ENCODE peak calls at places on chromosomes 4 and X, in six cellular contexts. One of them, this sample, is unnamed.
A peak's percentile ranks its signal among the peaks of the same experiment; 100 is the strongest.

GRCh38 chr4:176307591-176307920 is 12.2 kb upstream of the SPCS3 start:
- DNase-seq in HepG2: no peak
- DNase-seq in H1: no peak
- DNase-seq in GM12878: no peak
- DNase-seq in K562: no peak
- DNase-seq in GM12891: no peak
- DNase-seq in this sample: no peak

GRCh38 chr4:186204103-186204559 is 12.8 kb downstream of the CYP4V2 start:
- DNase-seq in HepG2: no peak
- DNase-seq in H1: no peak
- DNase-seq in GM12878: no peak
- DNase-seq in K562: peak; percentile 73
- DNase-seq in GM12891: no peak
- DNase-seq in this sample: no peak

GRCh38 chr4:89242864-89243740 is 64.5 kb downstream of the GPRIN3 start:
- DNase-seq in HepG2: no peak
- DNase-seq in H1: no peak
- DNase-seq in GM12878: no peak
- DNase-seq in K562: no peak
- DNase-seq in GM12891: no peak
- DNase-seq in this sample: no peak

GRCh38 chrX:37906357-37906756 is 59.0 kb upstream of the DYNLT3 start:
- DNase-seq in HepG2: no peak
- DNase-seq in H1: no peak
- DNase-seq in GM12878: no peak
- DNase-seq in K562: no peak
- DNase-seq in GM12891: no peak
- DNase-seq in this sample: no peak

GRCh38 chrX:153863251-153863991 is 22.6 kb downstream of the L1CAM start:
- DNase-seq in HepG2: no peak
- DNase-seq in H1: no peak
- DNase-seq in GM12878: no peak
- DNase-seq in K562: no peak
- DNase-seq in GM12891: peak; percentile 8
- DNase-seq in this sample: peak; percentile 16

GRCh38 chr4:37976991-37977470 is 16.8 kb downstream of the PTTG2 start:
- DNase-seq in HepG2: peak; percentile 65
- DNase-seq in H1: peak; percentile 67
- DNase-seq in GM12878: no peak
- DNase-seq in K562: peak; percentile 80
- DNase-seq in GM12891: peak; percentile 75
- DNase-seq in this sample: peak; percentile 77

GRCh38 chr4:5050520-5050955 is 742 bp upstream of the STK32B start:
- DNase-seq in HepG2: peak; percentile 46
- DNase-seq in H1: peak; percentile 53
- DNase-seq in GM12878: no peak
- DNase-seq in K562: peak; percentile 71
- DNase-seq in GM12891: peak; percentile 53
- DNase-seq in this sample: peak; percentile 38

GRCh38 chr4:15718959-15719358 is 16.1 kb downstream of the BST1 start:
- DNase-seq in HepG2: peak; percentile 20
- DNase-seq in H1: no peak
- DNase-seq in GM12878: no peak
- DNase-seq in K562: no peak
- DNase-seq in GM12891: no peak
- DNase-seq in this sample: no peak

GRCh38 chr4:145044341-145044740 is 53.7 kb downstream of the ANAPC10 start:
- DNase-seq in HepG2: no peak
- DNase-seq in H1: no peak
- DNase-seq in GM12878: no peak
- DNase-seq in K562: no peak
- DNase-seq in GM12891: no peak
- DNase-seq in this sample: no peak

GRCh38 chrX:19579485-19579884 is 64.2 kb upstream of the MAP3K15 start:
- DNase-seq in HepG2: no peak
- DNase-seq in H1: no peak
- DNase-seq in GM12878: no peak
- DNase-seq in K562: peak; percentile 2
- DNase-seq in GM12891: no peak
- DNase-seq in this sample: no peak

GRCh38 chr4:65416875-65417274 is 253.4 kb downstream of the EPHA5 start:
- DNase-seq in HepG2: no peak
- DNase-seq in H1: no peak
- DNase-seq in GM12878: no peak
- DNase-seq in K562: no peak
- DNase-seq in GM12891: no peak
- DNase-seq in this sample: no peak
- TF ChIP-seq POLR2AphosphoS5 in HepG2: no peak
- TF ChIP-seq POLR2AphosphoS5 in H1: no peak
- TF ChIP-seq POLR2AphosphoS5 in GM12878: no peak
- TF ChIP-seq POLR2AphosphoS5 in K562: no peak
- TF ChIP-seq POLR2AphosphoS5 in GM12891: no peak
- TF ChIP-seq POLR2AphosphoS5 in this sample: no peak

DNA sequence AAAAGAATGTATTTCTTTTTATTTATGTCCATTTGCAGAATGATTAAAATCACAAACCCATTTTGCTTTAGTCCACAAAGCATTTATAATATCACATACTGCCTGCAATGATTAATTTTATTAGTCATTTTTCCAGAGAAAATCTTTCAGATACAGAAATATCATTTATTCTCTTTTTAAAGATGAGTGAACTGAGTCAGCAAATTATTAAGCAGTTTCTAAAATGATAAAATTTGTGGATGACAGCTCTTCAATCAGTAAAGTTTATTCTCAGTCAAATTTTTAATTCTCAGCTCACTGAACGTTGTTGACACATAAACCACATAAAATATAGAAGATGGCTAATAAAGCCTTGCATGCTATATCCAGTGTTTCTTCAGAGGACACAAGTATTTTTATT is 485.5 kb downstream of the PRR32 start:
- DNase-seq in HepG2: no peak
- DNase-seq in H1: no peak
- DNase-seq in GM12878: no peak
- DNase-seq in K562: no peak
- DNase-seq in GM12891: no peak
- DNase-seq in this sample: no peak
- TF ChIP-seq TAF1 in HepG2: no peak
- TF ChIP-seq TAF1 in H1: no peak
- TF ChIP-seq TAF1 in GM12878: no peak
- TF ChIP-seq TAF1 in K562: no peak
- TF ChIP-seq TAF1 in GM12891: no peak
- TF ChIP-seq TAF1 in this sample: no peak

GRCh38 chr4:11769425-11769824 is 340.7 kb upstream of the HS3ST1 start:
- DNase-seq in HepG2: no peak
- DNase-seq in H1: no peak
- DNase-seq in GM12878: no peak
- DNase-seq in K562: no peak
- DNase-seq in GM12891: no peak
- DNase-seq in this sample: no peak
- TF ChIP-seq POLR2A in HepG2: no peak
- TF ChIP-seq POLR2A in H1: no peak
- TF ChIP-seq POLR2A in GM12878: no peak
- TF ChIP-seq POLR2A in K562: no peak
- TF ChIP-seq POLR2A in GM12891: no peak
- TF ChIP-seq POLR2A in this sample: no peak

DNA sequence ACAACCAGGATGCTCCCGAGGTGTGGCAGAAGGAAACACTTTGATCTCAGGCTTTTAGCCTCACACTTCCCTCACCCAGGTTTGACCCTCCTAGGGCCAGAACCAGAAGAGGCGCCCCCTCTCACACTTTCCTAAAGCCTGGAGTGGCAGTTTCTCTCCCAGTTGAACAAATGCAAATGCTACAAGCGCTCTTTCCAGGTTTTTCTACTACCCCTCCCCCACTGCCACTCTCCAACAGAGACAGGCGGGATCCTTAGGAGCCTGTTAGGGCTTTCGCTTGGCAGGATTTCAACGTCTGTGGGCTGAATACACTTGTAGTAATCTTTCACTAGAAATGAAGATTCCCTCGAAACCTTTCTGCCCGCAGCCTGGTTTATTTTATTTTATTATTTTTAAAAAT is 2.4 kb downstream of the TSC22D3 start:
- DNase-seq in HepG2: no peak
- DNase-seq in H1: no peak
- DNase-seq in GM12878: no peak
- DNase-seq in K562: no peak
- DNase-seq in GM12891: no peak
- DNase-seq in this sample: no peak
- TF ChIP-seq POLR2AphosphoS5 in HepG2: no peak
- TF ChIP-seq POLR2AphosphoS5 in H1: no peak
- TF ChIP-seq POLR2AphosphoS5 in GM12878: no peak
- TF ChIP-seq POLR2AphosphoS5 in K562: no peak
- TF ChIP-seq POLR2AphosphoS5 in GM12891: no peak
- TF ChIP-seq POLR2AphosphoS5 in this sample: no peak

This sample was measured in GM12892.